ENCODE peak calls at places on chromosomes 13 and 19, in seven cellular contexts. I is lower leg skin, F is A549, K is lung, H is tibial artery, B is RWPE2, A is Peyer's patch. S is an unnamed sample.

GRCh38 chr13:42266464-42266863 is 5.5 kb upstream of the AKAP11 start:
- DNase-seq in K (no peak), I (no peak), F (no peak), A (no peak), B (no peak), H (no peak), S (peak)

GRCh38 chr13:113135281-113135760 is 12.7 kb downstream of the F10 start:
- DNase-seq in I (no peak), A (no peak), B (no peak), K (no peak), F (no peak), H (no peak), S (no peak)

GRCh38 chr19:5826531-5827341 is 12.8 kb downstream of the FUT6 start:
- DNase-seq in K (peak), F (peak), A (peak), B (no peak), I (peak), H (no peak), S (peak)

GRCh38 chr19:3506384-3507340 is 551 bp downstream of the FZR1 start:
- DNase-seq in I (peak), H (peak), A (peak), K (peak), B (peak), F (no peak), S (no peak)

GRCh38 chr13:80297094-80297493 is 43.8 kb downstream of the SPRY2 start:
- DNase-seq in K (no peak), I (no peak), A (no peak), F (no peak), B (no peak), H (no peak), S (no peak)

GRCh38 chr19:19259741-19260140 is 13.4 kb downstream of the TM6SF2 start:
- DNase-seq in F (peak), B (no peak), I (no peak), H (no peak), K (no peak), A (no peak), S (no peak)

GRCh38 chr13:48783181-48783630 is 129.5 kb downstream of the CYSLTR2 start:
- DNase-seq in A (peak), H (peak), B (peak), F (peak), K (peak), I (peak), S (peak)

GRCh38 chr19:3668331-3669133 is 31.7 kb downstream of the PIP5K1C start:
- DNase-seq in K (no peak), A (no peak), B (no peak), H (no peak), F (no peak), I (no peak), S (no peak)

GRCh38 chr13:20566424-20566916 is 487 bp upstream of the IFT88 start:
- DNase-seq in F (peak), I (peak), K (no peak), H (no peak), B (peak), A (peak), S (peak)

GRCh38 chr13:47409778-47410177 is 512.9 kb upstream of the HTR2A start:
- DNase-seq in K (no peak), I (no peak), B (no peak), A (no peak), F (no peak), H (no peak), S (no peak)

GRCh38 chr19:4499855-4500254 is 18.4 kb downstream of the PLIN4 start:
- DNase-seq in F (no peak), I (no peak), K (no peak), H (no peak), B (peak), A (no peak), S (no peak)

GRCh38 chr19:51704601-51705000 is 11.5 kb downstream of the SPACA6 start:
- DNase-seq in I (no peak), K (no peak), B (no peak), H (no peak), F (no peak), A (no peak), S (no peak)

GRCh38 chr19:14383898-14384669 is 2.8 kb downstream of the ADGRE5 start:
- DNase-seq in I (no peak), H (peak), B (no peak), F (no peak), K (peak), A (peak), S (peak)

GRCh38 chr19:45172173-45172572 is 5.9 kb downstream of the TRAPPC6A start:
- DNase-seq in A (no peak), I (peak), H (no peak), K (no peak), F (no peak), B (no peak), S (no peak)

GRCh38 chr13:42279080-42279479 is 7.1 kb downstream of the AKAP11 start:
- DNase-seq in A (no peak), K (no peak), H (no peak), B (no peak), F (no peak), I (no peak), S (no peak)

GRCh38 chr13:109715902-109716301 is 70.5 kb downstream of the IRS2 start:
- DNase-seq in H (no peak), F (no peak), K (no peak), I (no peak), A (no peak), B (no peak), S (peak)

GRCh38 chr13:38542601-38543000 is 144.3 kb upstream of the FREM2 start:
- DNase-seq in K (no peak), I (peak), F (no peak), H (no peak), B (no peak), A (no peak), S (no peak)

GRCh38 chr13:97141564-97142005 is 80.5 kb upstream of the MBNL2 start:
- DNase-seq in B (no peak), H (no peak), I (no peak), F (peak), A (peak), K (peak), S (peak)

GRCh38 chr19:5624741-5625140 is 1.9 kb downstream of the SAFB start:
- DNase-seq in F (no peak), B (no peak), K (no peak), A (peak), H (no peak), I (peak), S (no peak)

GRCh38 chr13:38103851-38104250 is 234.3 kb upstream of the TRPC4 start:
- DNase-seq in K (no peak), I (no peak), B (no peak), H (no peak), A (no peak), F (no peak), S (peak)

GRCh38 chr13:72458701-72459100 is 268.7 kb downstream of the MZT1 start:
- DNase-seq in A (no peak), K (no peak), F (no peak), B (no peak), I (no peak), H (no peak), S (peak)

GRCh38 chr13:100751826-100752225 is 77.2 kb upstream of the TMTC4 start:
- DNase-seq in H (no peak), K (no peak), A (no peak), I (no peak), B (no peak), F (no peak), S (no peak)

GRCh38 chr13:21050288-21051197 is 10.8 kb downstream of the LATS2 start:
- DNase-seq in B (no peak), H (no peak), F (no peak), A (no peak), I (no peak), K (no peak), S (no peak)

GRCh38 chr19:37114001-37114400 is 35.8 kb downstream of the ZNF420 start:
- DNase-seq in K (no peak), B (no peak), A (no peak), I (no peak), H (no peak), F (no peak), S (no peak)
- TF ChIP-seq CTCF in K (no peak), B (no peak), A (no peak), I (no peak), H (no peak), F (no peak), S (peak)

DNA sequence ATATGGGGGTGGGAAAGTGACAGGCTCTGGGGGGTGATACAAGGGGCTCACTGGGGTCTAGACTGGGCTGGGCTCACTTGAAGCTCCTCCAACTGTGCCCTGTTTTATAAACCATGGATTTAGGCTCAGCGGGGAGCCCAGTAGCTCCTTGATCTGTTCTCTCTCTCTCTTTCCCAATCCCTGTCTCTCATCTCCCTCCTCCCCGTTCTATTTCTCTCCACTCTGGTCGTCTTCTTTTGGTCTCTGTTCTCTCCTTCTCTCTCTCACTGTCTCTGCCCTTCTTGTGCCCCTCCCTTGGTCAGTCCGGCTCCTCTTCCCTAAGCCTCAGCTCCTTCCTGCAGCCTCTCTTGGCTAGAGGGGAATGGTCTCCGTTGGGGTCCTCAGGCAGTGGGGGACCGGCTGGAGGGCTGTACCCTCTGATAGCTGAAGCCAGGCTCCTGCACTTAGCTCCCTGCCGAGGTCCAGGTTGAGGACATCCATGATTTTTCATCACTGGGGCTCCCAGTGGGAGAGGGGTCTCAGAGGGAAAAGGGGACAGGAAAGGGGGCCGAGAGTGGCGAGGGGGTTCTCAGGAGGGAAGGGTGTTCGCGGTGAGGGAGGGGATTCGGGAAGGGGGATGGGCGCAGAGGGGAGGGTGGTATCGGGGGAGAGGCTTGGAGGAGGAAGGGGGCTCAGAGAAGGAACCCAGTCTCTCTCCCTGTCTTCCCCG is 8.5 kb downstream of the UNC13A start:
- DNase-seq in A (no peak), K (no peak), I (no peak), H (no peak), F (no peak), B (no peak), S (no peak)
- H3K4me3 ChIP-seq in A (peak), K (no peak), I (no peak), H (peak), F (peak), B (no peak), S (no peak)

DNA sequence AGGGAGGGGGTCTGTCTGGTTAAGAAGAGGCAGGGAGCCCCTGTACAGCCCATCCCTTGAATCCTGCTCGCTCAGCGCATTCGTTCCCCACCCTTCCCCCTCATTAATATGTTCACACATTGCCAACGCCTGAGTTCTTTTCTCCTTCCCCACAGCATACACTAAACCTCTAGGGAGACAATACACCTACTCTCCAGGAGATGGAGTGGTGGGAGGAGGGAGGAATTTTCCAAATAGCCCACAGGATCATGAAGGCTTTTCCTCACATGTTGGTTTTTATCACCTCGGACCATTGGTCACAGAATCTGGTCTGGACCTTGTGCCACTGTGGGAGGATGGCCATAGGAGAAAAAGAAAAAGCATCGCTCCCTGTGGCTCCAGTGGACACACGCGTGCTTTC is 294.9 kb downstream of the SHISA2 start:
- DNase-seq in A (no peak), I (no peak), H (no peak), B (no peak), F (no peak), K (no peak), S (no peak)
- TF ChIP-seq CTCF in A (no peak), I (no peak), H (no peak), B (no peak), F (no peak), K (no peak), S (no peak)

DNA sequence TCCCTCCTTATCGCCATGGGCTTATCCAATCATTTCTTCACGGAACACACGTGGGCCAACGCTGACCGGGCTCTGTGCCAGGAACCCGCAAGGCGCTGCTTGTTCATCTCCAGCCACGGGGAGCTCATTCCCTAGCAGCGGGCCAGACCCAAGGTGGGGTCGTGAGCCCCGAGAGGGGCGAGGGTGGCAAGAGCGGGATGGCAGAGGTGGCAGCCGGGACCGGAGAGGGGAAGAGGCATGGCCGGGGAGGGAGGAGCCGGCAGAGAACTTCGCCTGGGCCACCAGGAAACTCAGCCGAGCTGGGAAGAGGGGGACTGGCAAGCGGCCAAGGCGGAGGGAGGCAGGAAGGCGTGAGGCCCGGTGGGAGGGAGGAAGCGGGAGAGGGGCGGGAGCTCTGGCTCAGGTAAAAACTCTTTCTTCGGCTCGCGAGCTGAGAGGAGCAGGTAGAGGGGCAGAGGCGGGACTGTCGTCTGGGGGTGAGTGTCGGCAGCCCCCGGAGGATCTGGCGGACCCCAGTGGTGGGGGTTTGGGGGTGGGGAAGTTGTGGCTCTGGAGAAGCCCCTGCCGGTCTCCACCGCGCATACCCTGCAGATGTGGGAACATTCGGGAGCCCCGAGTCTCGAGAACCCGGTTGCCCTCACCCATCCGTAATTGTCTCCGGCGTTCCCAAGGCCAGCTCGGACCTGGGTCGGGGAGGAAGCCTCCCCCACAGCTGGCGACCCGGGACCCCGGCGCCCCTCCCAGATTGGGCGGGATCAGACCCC is at the start of gene B3GNT3:
- DNase-seq in A (peak), H (no peak), F (peak), B (peak), I (peak), K (peak), S (peak)
- H3K4me3 ChIP-seq in A (peak), H (no peak), F (peak), B (peak), I (no peak), K (no peak), S (peak)

GRCh38 chr13:43787518-43787891 is 733 bp upstream of the ENOX1 start:
- DNase-seq in F (no peak), H (no peak), I (no peak), K (no peak), A (no peak), B (no peak), S (peak)

GRCh38 chr13:43786472-43786765 is 353 bp downstream of the ENOX1 start:
- DNase-seq in F (no peak), I (no peak), H (no peak), A (no peak), B (no peak), K (no peak), S (no peak)

GRCh38 chr13:43786766-43787517 is at the start of gene ENOX1:
- DNase-seq in F (peak), A (peak), B (no peak), I (peak), K (no peak), H (peak), S (peak)

GRCh38 chr13:43785681-43786471 is 896 bp downstream of the ENOX1 start:
- DNase-seq in B (peak), A (peak), I (peak), H (peak), K (peak), F (peak), S (peak)

DNA sequence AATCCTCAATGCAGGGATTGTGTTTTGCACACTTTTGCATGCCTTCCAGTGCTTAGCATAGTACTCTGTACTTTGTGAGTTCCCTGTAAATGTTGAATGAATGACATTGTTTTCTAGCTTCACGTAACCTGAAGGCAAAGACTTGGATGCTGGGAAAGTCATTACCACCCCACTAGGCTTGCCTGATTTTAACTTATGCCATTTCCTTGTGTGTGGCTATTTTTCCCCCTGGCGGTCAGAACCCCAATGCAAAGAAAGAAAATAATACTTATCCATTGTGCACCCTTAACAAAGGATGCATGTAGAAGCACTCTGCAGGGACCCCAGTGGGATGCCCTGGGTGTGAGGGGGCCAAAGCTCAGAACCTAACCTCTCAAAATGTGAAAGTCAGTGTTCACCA is 1.2 kb upstream of the ENOX1 start:
- DNase-seq in H (no peak), I (no peak), K (no peak), B (no peak), F (peak), A (no peak), S (peak)
- TF ChIP-seq CTCF in H (peak), I (no peak), K (no peak), B (peak), F (peak), A (no peak), S (peak)

DNA sequence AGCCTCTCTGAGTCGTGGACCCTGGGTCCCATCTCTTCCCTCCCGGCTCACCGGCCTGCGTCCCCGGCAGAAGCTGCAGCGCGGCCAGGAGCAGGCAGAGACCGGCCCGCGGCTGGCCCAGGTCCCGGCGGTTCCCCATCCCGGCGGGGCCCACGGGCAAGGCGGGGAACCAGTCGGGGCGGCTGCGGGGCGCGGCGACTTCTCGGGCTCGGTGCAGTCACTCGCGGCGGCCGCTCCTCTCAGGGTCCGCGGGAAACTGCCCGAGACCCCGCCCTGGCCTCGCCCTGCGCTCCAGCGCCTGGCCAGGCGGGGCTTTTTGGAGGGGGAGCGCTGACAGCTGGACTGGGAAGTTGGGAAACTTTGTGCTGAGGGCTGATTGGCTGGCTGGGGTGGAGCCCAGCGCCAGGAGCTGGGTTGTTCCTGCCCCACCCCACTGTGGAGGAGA is at the start of gene COL5A3:
- DNase-seq in K (peak), I (peak), H (peak), F (no peak), A (peak), B (no peak), S (peak)
- H3K4me3 ChIP-seq in K (peak), I (peak), H (peak), F (peak), A (peak), B (peak), S (peak)

DNA sequence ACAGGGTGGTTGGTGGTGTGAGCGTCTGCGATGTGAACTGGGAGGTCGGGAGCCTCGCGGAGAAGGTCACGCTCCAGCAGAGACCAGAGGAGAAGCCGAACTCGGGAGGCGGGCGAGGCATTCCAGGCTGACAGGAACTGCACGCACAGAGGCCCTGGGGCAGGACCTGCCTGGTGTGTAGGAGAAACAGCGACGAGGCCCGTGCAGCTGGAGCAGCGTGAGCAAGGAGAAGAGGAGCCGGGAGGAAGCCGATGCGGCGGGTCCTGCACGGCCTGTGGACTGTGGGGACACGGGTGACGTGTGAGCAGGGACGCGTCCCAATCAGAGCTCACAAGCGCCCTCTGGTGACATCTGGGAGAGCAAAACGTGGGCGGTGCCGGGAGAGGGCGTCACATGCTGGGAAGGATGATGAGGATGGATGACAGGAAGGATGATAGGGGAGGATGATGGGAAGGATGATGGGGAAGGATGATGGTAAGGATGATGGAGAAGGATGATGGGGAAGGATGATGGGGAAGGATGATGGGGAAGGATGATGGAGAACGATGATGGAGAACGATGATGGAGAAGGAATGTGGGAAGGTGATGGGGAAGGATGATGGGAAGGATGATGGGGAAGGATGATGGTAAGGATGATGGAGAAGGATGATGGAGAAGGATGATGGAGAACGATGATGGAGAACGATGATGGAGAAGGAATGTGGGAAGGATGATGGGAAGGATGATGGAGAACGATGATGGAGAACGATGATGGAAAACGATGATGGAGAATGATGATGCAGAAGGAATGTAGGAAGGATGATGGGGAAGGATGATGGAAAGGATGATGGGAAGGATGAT is 16.1 kb upstream of the MADCAM1 start:
- DNase-seq in K (peak), F (peak), A (peak), H (peak), I (peak), B (no peak), S (peak)
- TF ChIP-seq CTCF in K (peak), F (peak), A (no peak), H (peak), I (peak), B (no peak), S (peak)